ENCODE peak calls at places on chromosomes 1 and 21, in six cellular contexts. D is foreskin fibroblast; T is T-helper 1 cell; K is stimulated activated CD8-positive, alpha-beta memory T cell treated with anti-CD3 and anti-CD28 coated beads, Interleukin-15, amount 100 ng/mL, for 24 hours; Y is HT-29; U is EL. V is an unnamed sample.

GRCh38 chr1:67851800-67852199 is 18.5 kb upstream of the GNG12 start:
- DNase-seq in D (no peak), T (no peak), K (no peak), Y (no peak), U (no peak), V (no peak)

GRCh38 chr1:152047607-152047953 is 10.8 kb upstream of the S100A11 start:
- DNase-seq in D (peak; percentile 90), T (no peak), K (no peak), Y (peak; percentile 95), U (no peak), V (no peak)

GRCh38 chr1:54811739-54812655 is 10.9 kb upstream of the TTC22 start:
- DNase-seq in D (no peak), T (no peak), K (no peak), Y (no peak), U (no peak), V (no peak)

GRCh38 chr1:178438432-178438831 is 58.3 kb downstream of the CLEC20A start:
- DNase-seq in D (no peak), T (no peak), K (no peak), Y (no peak), U (no peak), V (no peak)

GRCh38 chr21:45877821-45878469 is 103.6 kb upstream of the COL6A1 start:
- DNase-seq in D (peak; percentile 24), T (no peak), K (no peak), Y (no peak), U (peak; percentile 30), V (peak; percentile 27)

GRCh38 chr1:32786856-32787255 is 30.3 kb downstream of the YARS1 start:
- DNase-seq in D (no peak), T (peak; percentile 27), K (no peak), Y (peak; percentile 50), U (no peak), V (no peak)

GRCh38 chr1:224082146-224082545 is 31.8 kb upstream of the FBXO28 start:
- DNase-seq in D (no peak), T (no peak), K (no peak), Y (no peak), U (peak; percentile 77), V (no peak)

GRCh38 chr21:21163904-21164303 is 165.7 kb downstream of the NCAM2 start:
- DNase-seq in D (peak; percentile 86), T (peak; percentile 25), K (no peak), Y (peak; percentile 44), U (peak; percentile 72), V (no peak)

GRCh38 chr1:42680921-42681683 is 1.1 kb upstream of the YBX1 start:
- DNase-seq in D (peak; percentile 56), T (peak; percentile 23), K (no peak), Y (no peak), U (peak; percentile 19), V (no peak)

GRCh38 chr1:182368903-182369302 is 22.7 kb downstream of the GLUL start:
- DNase-seq in D (no peak), T (no peak), K (no peak), Y (no peak), U (no peak), V (no peak)

V was measured in right cardiac atrium.